ENCODE peak calls at places on chromosomes 7 and 10, in six cellular contexts. One of them, this sample, is unnamed.

GRCh38 chr10:96688789-96689188 is 31.5 kb downstream of the PIK3AP1 start:
- DNase-seq in astrocyte of the spinal cord: no peak
- DNase-seq in brain microvascular endothelial cell: no peak
- DNase-seq in cardiac fibroblast: no peak
- DNase-seq in foreskin fibroblast: no peak
- DNase-seq in ovary: no peak
- DNase-seq in this sample: no peak

GRCh38 chr10:113897693-113898618 is 43.5 kb downstream of the NHLRC2 start:
- DNase-seq in foreskin fibroblast: no peak
- DNase-seq in astrocyte of the spinal cord: no peak
- DNase-seq in cardiac fibroblast: no peak
- DNase-seq in ovary: no peak
- DNase-seq in brain microvascular endothelial cell: peak
- DNase-seq in this sample: no peak

GRCh38 chr10:131689486-131689885 is 211.3 kb upstream of the PPP2R2D start:
- DNase-seq in ovary: no peak
- DNase-seq in astrocyte of the spinal cord: no peak
- DNase-seq in foreskin fibroblast: no peak
- DNase-seq in brain microvascular endothelial cell: no peak
- DNase-seq in cardiac fibroblast: no peak
- DNase-seq in this sample: no peak

GRCh38 chr7:106193661-106194060 is 81.5 kb upstream of the SYPL1 start:
- DNase-seq in brain microvascular endothelial cell: no peak
- DNase-seq in foreskin fibroblast: no peak
- DNase-seq in ovary: no peak
- DNase-seq in cardiac fibroblast: no peak
- DNase-seq in astrocyte of the spinal cord: no peak
- DNase-seq in this sample: no peak

GRCh38 chr10:61130366-61130765 is 186.4 kb upstream of the RHOBTB1 start:
- DNase-seq in cardiac fibroblast: no peak
- DNase-seq in astrocyte of the spinal cord: peak
- DNase-seq in ovary: no peak
- DNase-seq in foreskin fibroblast: peak
- DNase-seq in brain microvascular endothelial cell: peak
- DNase-seq in this sample: peak

GRCh38 chr10:13920465-13920864 is 333.7 kb downstream of the PRPF18 start:
- DNase-seq in astrocyte of the spinal cord: no peak
- DNase-seq in ovary: no peak
- DNase-seq in cardiac fibroblast: no peak
- DNase-seq in foreskin fibroblast: no peak
- DNase-seq in brain microvascular endothelial cell: no peak
- DNase-seq in this sample: no peak

GRCh38 chr10:117651121-117651520 is 108.6 kb downstream of the EMX2 start:
- DNase-seq in cardiac fibroblast: no peak
- DNase-seq in astrocyte of the spinal cord: no peak
- DNase-seq in brain microvascular endothelial cell: no peak
- DNase-seq in ovary: no peak
- DNase-seq in foreskin fibroblast: no peak
- DNase-seq in this sample: no peak

GRCh38 chr10:68900427-68901105 is 549 bp upstream of the DDX50 start:
- DNase-seq in ovary: peak
- DNase-seq in astrocyte of the spinal cord: no peak
- DNase-seq in cardiac fibroblast: no peak
- DNase-seq in brain microvascular endothelial cell: peak
- DNase-seq in foreskin fibroblast: no peak
- DNase-seq in this sample: peak

GRCh38 chr10:119386666-119387065 is 155.9 kb downstream of the RGS10 start:
- DNase-seq in brain microvascular endothelial cell: no peak
- DNase-seq in foreskin fibroblast: no peak
- DNase-seq in ovary: no peak
- DNase-seq in astrocyte of the spinal cord: no peak
- DNase-seq in cardiac fibroblast: no peak
- DNase-seq in this sample: no peak

GRCh38 chr7:77655836-77656455 is 40.3 kb upstream of the RSBN1L start:
- DNase-seq in cardiac fibroblast: no peak
- DNase-seq in brain microvascular endothelial cell: peak
- DNase-seq in foreskin fibroblast: peak
- DNase-seq in astrocyte of the spinal cord: peak
- DNase-seq in ovary: no peak
- DNase-seq in this sample: no peak

DNA sequence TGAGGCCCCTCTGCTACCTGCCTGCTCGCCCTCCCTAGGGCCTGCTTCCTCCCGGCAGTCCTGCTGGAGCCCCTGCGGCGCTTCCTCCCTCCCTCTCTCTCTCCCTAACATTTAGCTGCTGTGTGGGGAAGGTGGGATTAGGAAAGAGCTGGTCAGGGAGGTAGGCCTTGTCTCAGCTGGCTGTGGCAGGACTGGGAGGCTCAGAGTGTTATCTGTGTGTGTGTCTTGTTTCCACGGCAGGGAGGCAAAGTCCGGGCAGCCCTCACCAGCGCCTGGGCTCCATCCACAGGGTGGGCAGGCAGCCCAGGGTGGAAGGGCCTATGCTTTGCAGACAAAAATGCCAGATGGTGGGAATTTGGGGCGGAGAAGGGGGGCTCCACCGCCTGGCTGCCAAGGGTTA is 105.7 kb downstream of the RPS24 start:
- DNase-seq in foreskin fibroblast: no peak
- DNase-seq in astrocyte of the spinal cord: no peak
- DNase-seq in cardiac fibroblast: no peak
- DNase-seq in ovary: peak
- DNase-seq in brain microvascular endothelial cell: no peak
- DNase-seq in this sample: no peak
- H3K4me3 ChIP-seq in foreskin fibroblast: no peak
- H3K4me3 ChIP-seq in astrocyte of the spinal cord: no peak
- H3K4me3 ChIP-seq in cardiac fibroblast: no peak
- H3K4me3 ChIP-seq in ovary: no peak
- H3K4me3 ChIP-seq in brain microvascular endothelial cell: no peak
- H3K4me3 ChIP-seq in this sample: no peak

GRCh38 chr10:70890917-70891431 is 2.6 kb upstream of the PCBD1 start:
- DNase-seq in brain microvascular endothelial cell: no peak
- DNase-seq in astrocyte of the spinal cord: no peak
- DNase-seq in cardiac fibroblast: peak
- DNase-seq in foreskin fibroblast: peak
- DNase-seq in ovary: peak
- DNase-seq in this sample: no peak

GRCh38 chr10:70894416-70894815 is 6.1 kb upstream of the PCBD1 start:
- DNase-seq in astrocyte of the spinal cord: no peak
- DNase-seq in cardiac fibroblast: no peak
- DNase-seq in brain microvascular endothelial cell: no peak
- DNase-seq in ovary: no peak
- DNase-seq in foreskin fibroblast: no peak
- DNase-seq in this sample: no peak

GRCh38 chr10:70892631-70893030 is 4.3 kb upstream of the PCBD1 start:
- DNase-seq in foreskin fibroblast: no peak
- DNase-seq in cardiac fibroblast: no peak
- DNase-seq in ovary: no peak
- DNase-seq in astrocyte of the spinal cord: no peak
- DNase-seq in brain microvascular endothelial cell: no peak
- DNase-seq in this sample: no peak

GRCh38 chr10:70891636-70892035 is 3.3 kb upstream of the PCBD1 start:
- DNase-seq in foreskin fibroblast: no peak
- DNase-seq in astrocyte of the spinal cord: peak
- DNase-seq in ovary: no peak
- DNase-seq in cardiac fibroblast: no peak
- DNase-seq in brain microvascular endothelial cell: no peak
- DNase-seq in this sample: no peak

GRCh38 chr10:70893227-70894006 is 5.1 kb upstream of the PCBD1 start:
- DNase-seq in cardiac fibroblast: no peak
- DNase-seq in foreskin fibroblast: no peak
- DNase-seq in astrocyte of the spinal cord: no peak
- DNase-seq in brain microvascular endothelial cell: no peak
- DNase-seq in ovary: no peak
- DNase-seq in this sample: no peak
- TF ChIP-seq CTCF in cardiac fibroblast: no peak
- TF ChIP-seq CTCF in foreskin fibroblast: no peak
- TF ChIP-seq CTCF in astrocyte of the spinal cord: no peak
- TF ChIP-seq CTCF in brain microvascular endothelial cell: no peak
- TF ChIP-seq CTCF in ovary: no peak
- TF ChIP-seq CTCF in this sample: no peak

GRCh38 chr7:7157887-7158271 is 24.5 kb upstream of the C1GALT1 start:
- DNase-seq in foreskin fibroblast: peak
- DNase-seq in astrocyte of the spinal cord: peak
- DNase-seq in brain microvascular endothelial cell: peak
- DNase-seq in ovary: no peak
- DNase-seq in cardiac fibroblast: peak
- DNase-seq in this sample: peak
- H3K4me3 ChIP-seq in foreskin fibroblast: peak
- H3K4me3 ChIP-seq in astrocyte of the spinal cord: peak
- H3K4me3 ChIP-seq in brain microvascular endothelial cell: no peak
- H3K4me3 ChIP-seq in ovary: no peak
- H3K4me3 ChIP-seq in cardiac fibroblast: peak
- H3K4me3 ChIP-seq in this sample: peak

GRCh38 chr10:75395955-75396860 is 5.4 kb downstream of the ZNF503 start:
- DNase-seq in ovary: peak
- DNase-seq in brain microvascular endothelial cell: no peak
- DNase-seq in cardiac fibroblast: peak
- DNase-seq in astrocyte of the spinal cord: peak
- DNase-seq in foreskin fibroblast: peak
- DNase-seq in this sample: no peak

GRCh38 chr10:75395171-75395954 is 6.2 kb downstream of the ZNF503 start:
- DNase-seq in astrocyte of the spinal cord: peak
- DNase-seq in cardiac fibroblast: peak
- DNase-seq in ovary: peak
- DNase-seq in brain microvascular endothelial cell: no peak
- DNase-seq in foreskin fibroblast: peak
- DNase-seq in this sample: no peak

GRCh38 chr10:75392744-75393143 is 8.8 kb downstream of the ZNF503 start:
- DNase-seq in foreskin fibroblast: no peak
- DNase-seq in astrocyte of the spinal cord: no peak
- DNase-seq in brain microvascular endothelial cell: no peak
- DNase-seq in ovary: no peak
- DNase-seq in cardiac fibroblast: no peak
- DNase-seq in this sample: no peak

GRCh38 chr10:75390178-75390577 is 11.4 kb downstream of the ZNF503 start:
- DNase-seq in astrocyte of the spinal cord: no peak
- DNase-seq in ovary: no peak
- DNase-seq in cardiac fibroblast: no peak
- DNase-seq in foreskin fibroblast: no peak
- DNase-seq in brain microvascular endothelial cell: no peak
- DNase-seq in this sample: no peak

GRCh38 chr10:75392271-75392670 is 9.3 kb downstream of the ZNF503 start:
- DNase-seq in ovary: no peak
- DNase-seq in astrocyte of the spinal cord: no peak
- DNase-seq in brain microvascular endothelial cell: no peak
- DNase-seq in foreskin fibroblast: no peak
- DNase-seq in cardiac fibroblast: no peak
- DNase-seq in this sample: no peak
- TF ChIP-seq CTCF in ovary: no peak
- TF ChIP-seq CTCF in astrocyte of the spinal cord: no peak
- TF ChIP-seq CTCF in brain microvascular endothelial cell: no peak
- TF ChIP-seq CTCF in foreskin fibroblast: no peak
- TF ChIP-seq CTCF in cardiac fibroblast: no peak
- TF ChIP-seq CTCF in this sample: no peak

GRCh38 chr10:88889559-88890337 is 9.7 kb downstream of the STAMBPL1 start:
- DNase-seq in ovary: no peak
- DNase-seq in foreskin fibroblast: no peak
- DNase-seq in brain microvascular endothelial cell: no peak
- DNase-seq in cardiac fibroblast: no peak
- DNase-seq in astrocyte of the spinal cord: no peak
- DNase-seq in this sample: no peak
- H3K4me3 ChIP-seq in ovary: no peak
- H3K4me3 ChIP-seq in foreskin fibroblast: no peak
- H3K4me3 ChIP-seq in brain microvascular endothelial cell: no peak
- H3K4me3 ChIP-seq in cardiac fibroblast: no peak
- H3K4me3 ChIP-seq in astrocyte of the spinal cord: no peak
- H3K4me3 ChIP-seq in this sample: no peak

GRCh38 chr10:74977913-74978847 is 133.3 kb upstream of the SAMD8 start:
- DNase-seq in foreskin fibroblast: no peak
- DNase-seq in astrocyte of the spinal cord: no peak
- DNase-seq in ovary: no peak
- DNase-seq in brain microvascular endothelial cell: no peak
- DNase-seq in cardiac fibroblast: no peak
- DNase-seq in this sample: no peak

GRCh38 chr10:74977072-74977471 is 134.4 kb upstream of the SAMD8 start:
- DNase-seq in ovary: no peak
- DNase-seq in brain microvascular endothelial cell: no peak
- DNase-seq in cardiac fibroblast: no peak
- DNase-seq in foreskin fibroblast: no peak
- DNase-seq in astrocyte of the spinal cord: no peak
- DNase-seq in this sample: no peak

GRCh38 chr10:74973993-74974392 is 137.5 kb upstream of the SAMD8 start:
- DNase-seq in cardiac fibroblast: no peak
- DNase-seq in astrocyte of the spinal cord: no peak
- DNase-seq in foreskin fibroblast: no peak
- DNase-seq in brain microvascular endothelial cell: no peak
- DNase-seq in ovary: no peak
- DNase-seq in this sample: no peak

GRCh38 chr10:74975758-74976157 is 135.7 kb upstream of the SAMD8 start:
- DNase-seq in brain microvascular endothelial cell: no peak
- DNase-seq in cardiac fibroblast: no peak
- DNase-seq in foreskin fibroblast: no peak
- DNase-seq in astrocyte of the spinal cord: no peak
- DNase-seq in ovary: no peak
- DNase-seq in this sample: no peak

GRCh38 chr10:74976565-74976964 is 134.9 kb upstream of the SAMD8 start:
- DNase-seq in cardiac fibroblast: no peak
- DNase-seq in brain microvascular endothelial cell: no peak
- DNase-seq in ovary: no peak
- DNase-seq in astrocyte of the spinal cord: no peak
- DNase-seq in foreskin fibroblast: no peak
- DNase-seq in this sample: no peak
- TF ChIP-seq CTCF in cardiac fibroblast: no peak
- TF ChIP-seq CTCF in brain microvascular endothelial cell: no peak
- TF ChIP-seq CTCF in ovary: no peak
- TF ChIP-seq CTCF in astrocyte of the spinal cord: no peak
- TF ChIP-seq CTCF in foreskin fibroblast: no peak
- TF ChIP-seq CTCF in this sample: no peak